ENCODE peak calls at places on chromosomes 6 and 20, in six cellular contexts. Z is SK-N-SH, B is H1, S is HepG2, K is GM12878, H is K562. P is an unnamed sample.

GRCh38 chr6:116447496-116448011 is 13.6 kb upstream of the CALHM6 start:
- DNase-seq in B (no peak), K (no peak), H (no peak), S (no peak), Z (no peak), P (peak)

GRCh38 chr20:910132-910839 is 5.8 kb downstream of the ANGPT4 start:
- DNase-seq in H (no peak), K (no peak), B (no peak), S (no peak), Z (no peak), P (peak)

GRCh38 chr6:151488226-151488625 is 5.6 kb upstream of the CCDC170 start:
- DNase-seq in S (no peak), B (no peak), K (no peak), Z (no peak), H (no peak), P (no peak)

GRCh38 chr6:125038925-125039324 is 76.7 kb downstream of the RNF217 start:
- DNase-seq in Z (no peak), H (no peak), B (no peak), K (no peak), S (no peak), P (no peak)

GRCh38 chr20:62815066-62815991 is 1.5 kb upstream of the COL9A3 start:
- DNase-seq in B (peak), S (peak), K (no peak), H (peak), Z (peak), P (no peak)

GRCh38 chr20:18007534-18008292 is 38.9 kb downstream of the MGME1 start:
- DNase-seq in Z (peak), B (no peak), S (no peak), K (no peak), H (no peak), P (no peak)

GRCh38 chr6:105692630-105693212 is 289.8 kb upstream of the PREP start:
- DNase-seq in K (no peak), B (no peak), H (no peak), Z (no peak), S (no peak), P (peak)

GRCh38 chr6:13355043-13355945 is 27.0 kb upstream of the TBC1D7 start:
- DNase-seq in B (no peak), S (peak), K (peak), Z (no peak), H (peak), P (peak)

GRCh38 chr20:58625585-58625984 is 25.5 kb upstream of the STX16 start:
- DNase-seq in K (no peak), S (no peak), Z (no peak), B (no peak), H (no peak), P (no peak)

GRCh38 chr20:48210111-48211029 is 425.1 kb upstream of the SULF2 start:
- DNase-seq in K (no peak), S (no peak), Z (no peak), H (no peak), B (no peak), P (no peak)

GRCh38 chr20:37640600-37641561 is 52.9 kb upstream of the CTNNBL1 start:
- DNase-seq in S (no peak), K (no peak), H (no peak), B (no peak), Z (peak), P (no peak)

GRCh38 chr6:36349240-36349639 is 12.6 kb upstream of the BNIP5 start:
- DNase-seq in K (no peak), S (no peak), B (no peak), H (no peak), Z (no peak), P (no peak)

GRCh38 chr6:26022166-26022510 is 59.5 kb downstream of the TRIM38 start:
- DNase-seq in H (peak), K (peak), B (no peak), Z (peak), S (no peak), P (peak)

GRCh38 chr6:3776881-3777507 is 25.5 kb upstream of the PXDC1 start:
- DNase-seq in S (peak), K (no peak), H (no peak), B (no peak), Z (peak), P (no peak)

GRCh38 chr6:33851959-33852358 is 48.2 kb upstream of the MLN start:
- DNase-seq in B (peak), S (peak), H (peak), K (no peak), Z (no peak), P (no peak)

GRCh38 chr20:25237610-25238318 is 10.1 kb upstream of the PYGB start:
- DNase-seq in Z (no peak), B (no peak), S (peak), H (peak), K (no peak), P (peak)

GRCh38 chr6:110495949-110496348 is 19.5 kb upstream of the SLC22A16 start:
- DNase-seq in S (no peak), Z (no peak), K (no peak), H (no peak), B (no peak), P (no peak)

GRCh38 chr6:971981-972640 is 279.2 kb upstream of the EXOC2 start:
- DNase-seq in K (no peak), Z (no peak), H (no peak), B (no peak), S (no peak), P (no peak)

GRCh38 chr6:44661221-44661609 is 273.7 kb downstream of the CDC5L start:
- DNase-seq in B (no peak), Z (no peak), S (peak), H (no peak), K (no peak), P (no peak)

GRCh38 chr6:7147051-7147671 is 39.4 kb downstream of the RREB1 start:
- DNase-seq in H (no peak), B (no peak), S (no peak), Z (no peak), K (no peak), P (no peak)

GRCh38 chr6:105483492-105483891 is 80.6 kb upstream of the PREP start:
- DNase-seq in K (no peak), S (no peak), Z (no peak), B (no peak), H (no peak), P (no peak)

GRCh38 chr6:84358581-84358980 is 131.1 kb upstream of the CEP162 start:
- DNase-seq in H (no peak), Z (no peak), K (no peak), B (no peak), S (no peak), P (no peak)

GRCh38 chr20:39195495-39196129 is 233.5 kb downstream of the DHX35 start:
- DNase-seq in K (no peak), S (no peak), H (peak), B (peak), Z (peak), P (no peak)

GRCh38 chr6:108168980-108169800 is 3.4 kb downstream of the NR2E1 start:
- DNase-seq in K (no peak), H (no peak), S (no peak), B (peak), Z (peak), P (no peak)

GRCh38 chr6:1600063-1600763 is 9.5 kb upstream of the FOXC1 start:
- DNase-seq in S (no peak), B (no peak), K (no peak), Z (no peak), H (no peak), P (no peak)

GRCh38 chr6:107576852-107577251 is 86.9 kb downstream of the SOBP start:
- DNase-seq in B (no peak), S (no peak), K (no peak), Z (no peak), H (no peak), P (no peak)

GRCh38 chr20:9059931-9060330 is 9.0 kb upstream of the PLCB4 start:
- DNase-seq in B (no peak), S (no peak), Z (no peak), K (no peak), H (no peak), P (no peak)

GRCh38 chr6:154591220-154591619 is 80.7 kb upstream of the CNKSR3 start:
- DNase-seq in B (no peak), Z (no peak), S (no peak), K (no peak), H (no peak), P (no peak)

GRCh38 chr6:146913842-146914562 is 290.2 kb upstream of the STXBP5 start:
- DNase-seq in S (peak), K (no peak), Z (peak), B (peak), H (peak), P (peak)

GRCh38 chr20:46371656-46372055 is 34.8 kb downstream of the ELMO2 start:
- DNase-seq in K (no peak), Z (no peak), S (no peak), B (no peak), H (no peak), P (peak)

GRCh38 chr6:6723316-6723715 is 134.8 kb downstream of the LY86 start:
- DNase-seq in B (no peak), K (no peak), Z (no peak), S (no peak), H (no peak), P (peak)

GRCh38 chr6:22108199-22108598 is 188.6 kb downstream of the PRL start:
- DNase-seq in Z (no peak), H (no peak), S (no peak), K (no peak), B (no peak), P (no peak)

GRCh38 chr20:23629017-23629541 is 8.7 kb downstream of the CST3 start:
- DNase-seq in S (peak), K (no peak), B (no peak), H (no peak), Z (no peak), P (no peak)

GRCh38 chr6:147738516-147739187 is 230.2 kb downstream of the SAMD5 start:
- DNase-seq in B (no peak), Z (no peak), K (no peak), H (no peak), S (no peak), P (no peak)

GRCh38 chr6:21653902-21654301 is 60.4 kb downstream of the SOX4 start:
- DNase-seq in S (no peak), B (peak), H (no peak), K (no peak), Z (no peak), P (no peak)

GRCh38 chr20:3805594-3806264 is 9.6 kb downstream of the CDC25B start:
- DNase-seq in B (no peak), Z (no peak), H (peak), K (no peak), S (no peak), P (no peak)

GRCh38 chr6:121549741-121550140 is 114.3 kb downstream of the GJA1 start:
- DNase-seq in Z (no peak), B (no peak), H (no peak), S (no peak), K (no peak), P (no peak)

GRCh38 chr6:25449774-25450173 is 170.6 kb downstream of the CARMIL1 start:
- DNase-seq in Z (peak), H (no peak), B (no peak), K (no peak), S (no peak), P (no peak)

GRCh38 chr6:71012871-71013456 is 56.1 kb upstream of the B3GAT2 start:
- DNase-seq in H (peak), Z (peak), K (peak), S (peak), B (no peak), P (peak)

GRCh38 chr6:52550014-52550575 is 26.8 kb downstream of the TRAM2 start:
- DNase-seq in K (no peak), H (no peak), Z (no peak), S (no peak), B (no peak), P (no peak)

DNA sequence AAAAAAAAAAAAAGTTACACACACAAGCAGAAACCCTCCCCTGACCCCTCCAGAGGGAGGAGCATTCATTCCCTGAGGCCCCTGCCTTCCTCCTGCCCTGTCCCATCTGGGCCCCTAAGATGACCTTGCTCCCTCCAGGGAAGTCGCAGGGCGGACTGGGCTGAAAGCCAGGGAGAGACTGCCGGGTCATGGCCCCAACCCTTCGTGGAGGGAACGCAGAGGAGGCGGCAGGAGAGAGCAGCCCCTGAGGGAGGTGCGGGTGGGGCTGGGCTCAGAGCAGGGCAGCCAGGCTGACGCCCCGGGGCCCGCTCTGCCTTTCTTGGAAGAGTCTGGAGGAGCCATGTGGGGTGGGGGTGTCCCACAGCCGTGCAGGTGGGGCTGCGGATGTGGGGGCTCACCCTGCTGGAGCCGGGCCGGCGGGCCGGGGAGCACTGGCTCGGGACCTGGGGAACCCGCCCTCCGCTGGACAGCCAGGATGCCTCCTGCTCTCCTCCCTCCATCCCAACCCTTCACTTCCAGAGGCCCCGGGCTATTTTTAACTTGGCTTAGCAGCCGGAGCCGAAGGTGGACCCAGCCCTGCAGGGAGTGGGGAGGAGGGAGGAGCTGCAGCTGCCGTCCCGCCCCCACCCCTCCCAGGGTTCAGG is 15.0 kb upstream of the ABHD16B start:
- DNase-seq in H (peak), K (no peak), B (peak), Z (peak), S (peak), P (no peak)
- TF ChIP-seq GABPA in H (no peak), K (no peak), B (peak), Z (no peak), S (no peak), P (no peak)

GRCh38 chr6:119204744-119205143 is 126.3 kb upstream of the FAM184A start:
- DNase-seq in K (no peak), S (no peak), H (no peak), Z (no peak), B (no peak), P (no peak)

GRCh38 chr6:119197271-119197670 is 118.8 kb upstream of the FAM184A start:
- DNase-seq in K (no peak), S (no peak), Z (no peak), H (no peak), B (no peak), P (no peak)

GRCh38 chr6:119200774-119201173 is 122.3 kb upstream of the FAM184A start:
- DNase-seq in S (no peak), B (no peak), Z (no peak), K (no peak), H (no peak), P (no peak)

GRCh38 chr6:119205911-119206617 is 127.6 kb upstream of the FAM184A start:
- DNase-seq in S (no peak), K (peak), H (no peak), Z (no peak), B (no peak), P (no peak)

DNA sequence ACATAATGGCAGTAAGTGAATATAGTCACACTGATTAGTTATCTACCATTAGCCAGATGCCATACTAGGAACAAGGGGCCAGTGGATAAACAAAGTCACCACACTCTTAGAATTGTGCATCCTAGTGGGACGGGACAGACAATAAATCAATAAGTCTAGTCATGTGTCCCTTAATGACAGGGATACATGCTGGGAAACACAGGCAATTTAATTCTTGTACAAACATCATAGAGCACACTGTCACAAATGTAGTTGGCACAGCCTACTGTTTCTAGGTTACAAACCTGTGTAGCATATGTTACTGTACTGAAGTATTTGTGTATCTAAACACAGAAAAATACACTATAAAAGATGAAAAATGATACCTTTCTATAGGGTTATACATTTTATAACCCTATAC is 123.0 kb upstream of the FAM184A start:
- DNase-seq in S (no peak), B (no peak), Z (no peak), H (no peak), K (no peak), P (no peak)
- H3K4me3 ChIP-seq in S (no peak), B (no peak), Z (no peak), H (no peak), K (no peak), P (no peak)

GRCh38 chr6:15495375-15495901 is 167.4 kb downstream of the DTNBP1 start:
- DNase-seq in K (no peak), B (no peak), H (no peak), Z (no peak), S (no peak), P (no peak)
- TF ChIP-seq POLR2AphosphoS5 in K (no peak), B (no peak), H (no peak), Z (no peak), S (no peak), P (no peak)

GRCh38 chr20:4813839-4814695 is 92.4 kb downstream of the PRND start:
- DNase-seq in Z (no peak), S (no peak), B (no peak), H (no peak), K (peak), P (peak)
- TF ChIP-seq GABPA in Z (no peak), S (no peak), B (no peak), H (no peak), K (no peak), P (peak)

DNA sequence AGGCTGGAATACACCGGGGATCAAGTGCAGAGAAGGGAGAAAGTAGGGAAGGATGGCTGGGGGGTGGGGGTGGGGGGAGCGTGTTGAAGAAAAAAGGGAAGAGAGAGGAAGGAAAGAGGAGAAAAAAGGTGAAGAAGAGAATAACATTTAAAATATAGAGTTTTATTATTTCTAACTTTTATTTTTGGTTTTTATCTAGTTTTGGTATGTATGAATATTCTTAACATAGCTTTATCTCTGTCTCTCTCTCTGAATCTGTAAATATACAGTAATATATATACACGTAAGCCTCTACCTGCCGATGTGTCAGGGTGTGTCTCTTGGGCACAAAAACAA is 30.0 kb downstream of the HLA-F start:
- DNase-seq in K (no peak), B (no peak), S (no peak), Z (no peak), H (no peak), P (no peak)
- H3K4me3 ChIP-seq in K (peak), B (no peak), S (peak), Z (peak), H (peak), P (peak)

GRCh38 chr20:57276221-57276620 is 9.8 kb upstream of the BMP7 start:
- DNase-seq in H (no peak), S (no peak), K (no peak), B (no peak), Z (no peak), P (no peak)
- TF ChIP-seq POLR2AphosphoS5 in H (no peak), S (no peak), K (no peak), B (no peak), Z (no peak), P (no peak)

DNA sequence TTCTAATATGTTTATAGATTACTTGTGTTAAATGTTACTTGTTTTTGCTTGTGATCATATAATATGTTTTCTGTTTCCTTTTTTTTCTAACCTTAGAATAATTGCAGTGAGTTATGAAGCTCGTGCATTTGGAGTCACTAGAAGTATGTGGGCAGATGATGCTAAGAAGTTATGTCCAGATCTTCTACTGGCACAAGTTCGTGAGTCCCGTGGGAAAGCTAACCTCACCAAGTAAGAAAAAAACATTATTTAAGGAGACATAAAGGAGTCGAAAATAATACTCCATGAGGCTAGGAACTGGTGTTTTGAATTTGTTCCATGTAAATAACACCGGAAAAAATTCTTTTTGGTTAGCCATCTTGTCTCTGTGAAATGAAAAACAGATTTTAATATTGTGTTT is 6.9 kb downstream of the POLH start:
- DNase-seq in B (no peak), S (no peak), K (no peak), H (no peak), Z (no peak), P (no peak)
- TF ChIP-seq GABPA in B (no peak), S (no peak), K (no peak), H (no peak), Z (no peak), P (no peak)